ENCODE peak calls at places on chromosomes 1 and 21, in nine cellular contexts. R, V, F, S, E, B, M, I and H are unnamed samples. For H3K27me3 and H3K4me1, the result is how much of the 10 kb centered on the place peaks cover.

GRCh38 chr1:235582130-235582529 is 67.5 kb downstream of the GNG4 start:
- DNase-seq in R (no peak), V (no peak), F (no peak), S (no peak), E (no peak), B (no peak), M (no peak), I (no peak), H (no peak)

GRCh38 chr1:151060241-151061011 is at the start of gene MLLT11:
- DNase-seq in R (peak), V (no peak), F (peak), S (no peak), E (no peak), B (peak), M (peak), I (peak), H (peak)

GRCh38 chr1:112939810-112940209 is 16.2 kb downstream of the SLC16A1 start:
- DNase-seq in R (no peak), V (no peak), F (no peak), S (no peak), E (no peak), B (no peak), M (no peak), I (no peak), H (no peak)

GRCh38 chr1:219518168-219518905 is 94.6 kb downstream of the ZC3H11B start:
- DNase-seq in R (no peak), V (no peak), F (no peak), S (no peak), E (no peak), B (no peak), M (no peak), I (peak), H (no peak)

GRCh38 chr1:25195835-25196234 is 36.5 kb downstream of the SYF2 start:
- DNase-seq in R (no peak), V (no peak), F (no peak), S (no peak), E (no peak), B (no peak), M (no peak), I (no peak), H (peak)

GRCh38 chr1:178465011-178465410 is 31.8 kb downstream of the CLEC20A start:
- DNase-seq in R (no peak), V (no peak), F (no peak), S (no peak), E (no peak), B (no peak), M (no peak), I (peak), H (no peak)

GRCh38 chr1:160204526-160205241 is 500 bp upstream of the PEA15 start:
- DNase-seq in R (no peak), V (no peak), F (peak), S (no peak), E (no peak), B (no peak), M (no peak), I (no peak), H (no peak)

GRCh38 chr1:119115301-119115700 is 25.2 kb downstream of the WARS2 start:
- DNase-seq in R (no peak), V (no peak), F (no peak), S (no peak), E (no peak), B (no peak), M (no peak), I (no peak), H (no peak)

GRCh38 chr1:220873087-220873486 is 6.2 kb upstream of the HLX start:
- DNase-seq in R (no peak), V (no peak), F (no peak), S (no peak), E (no peak), B (no peak), M (no peak), I (no peak), H (no peak)

GRCh38 chr1:40096977-40097782 is at the start of gene PPT1:
- DNase-seq in R (peak), V (peak), F (peak), S (peak), E (peak), B (peak), M (peak), I (peak), H (peak)

GRCh38 chr1:236401698-236402097 is 7.6 kb downstream of the EDARADD start:
- DNase-seq in R (no peak), V (no peak), F (no peak), S (no peak), E (no peak), B (no peak), M (no peak), I (no peak), H (no peak)

GRCh38 chr1:90393025-90393424 is 324.1 kb downstream of the BARHL2 start:
- DNase-seq in R (no peak), V (no peak), F (no peak), S (no peak), E (no peak), B (no peak), M (no peak), I (peak), H (no peak)

GRCh38 chr1:190001187-190001586 is 476.5 kb downstream of the BRINP3 start:
- DNase-seq in R (no peak), V (no peak), F (no peak), S (no peak), E (no peak), B (no peak), M (no peak), I (peak), H (no peak)

GRCh38 chr1:56073614-56074356 is 505.6 kb downstream of the PLPP3 start:
- DNase-seq in R (peak), V (no peak), F (peak), S (peak), E (no peak), B (no peak), M (peak), I (peak), H (peak)

GRCh38 chr1:181179279-181179979 is 90.9 kb downstream of the IER5 start:
- DNase-seq in R (no peak), V (no peak), F (no peak), S (no peak), E (no peak), B (no peak), M (no peak), I (no peak), H (no peak)

GRCh38 chr1:229554886-229555621 is 3.5 kb downstream of the ABCB10 start:
- DNase-seq in R (no peak), V (no peak), F (no peak), S (no peak), E (no peak), B (no peak), M (no peak), I (no peak), H (no peak)

GRCh38 chr1:185769136-185769535 is 34.9 kb downstream of the HMCN1 start:
- DNase-seq in R (no peak), V (no peak), F (no peak), S (no peak), E (no peak), B (no peak), M (no peak), I (no peak), H (no peak)

GRCh38 chr1:111205724-111206070 is 5.3 kb upstream of the DENND2D start:
- DNase-seq in R (no peak), V (no peak), F (no peak), S (no peak), E (no peak), B (no peak), M (no peak), I (peak), H (no peak)

GRCh38 chr1:243257189-243257588 is 1.3 kb downstream of the SDCCAG8 start:
- DNase-seq in R (no peak), V (no peak), F (no peak), S (no peak), E (no peak), B (no peak), M (no peak), I (no peak), H (no peak)

GRCh38 chr1:30775433-30775975 is 17.9 kb upstream of the LAPTM5 start:
- DNase-seq in R (no peak), V (no peak), F (no peak), S (no peak), E (no peak), B (no peak), M (no peak), I (no peak), H (no peak)

GRCh38 chr1:207431508-207431907 is 22.6 kb upstream of the CR2 start:
- DNase-seq in R (no peak), V (no peak), F (no peak), S (no peak), E (no peak), B (no peak), M (no peak), I (no peak), H (no peak)

GRCh38 chr1:25998075-25998761 is 355 bp upstream of the PAFAH2 start:
- DNase-seq in R (peak), V (peak), F (peak), S (peak), E (peak), B (peak), M (peak), I (peak), H (peak)

GRCh38 chr1:160813215-160813614 is 17.2 kb downstream of the LY9 start:
- DNase-seq in R (no peak), V (no peak), F (no peak), S (no peak), E (no peak), B (no peak), M (no peak), I (no peak), H (no peak)

GRCh38 chr1:228393268-228393699 is 13.4 kb downstream of the TRIM11 start:
- DNase-seq in R (no peak), V (no peak), F (no peak), S (no peak), E (peak), B (peak), M (peak), I (peak), H (no peak)

GRCh38 chr1:35783055-35783583 is 13.3 kb upstream of the CLSPN start:
- DNase-seq in R (no peak), V (no peak), F (no peak), S (no peak), E (no peak), B (no peak), M (no peak), I (no peak), H (no peak)

GRCh38 chr1:22527555-22528296 is 35.6 kb upstream of the EPHA8 start:
- DNase-seq in R (no peak), V (no peak), F (no peak), S (no peak), E (peak), B (no peak), M (no peak), I (no peak), H (no peak)

GRCh38 chr1:39933956-39934941 is 20.7 kb upstream of the MFSD2A start:
- DNase-seq in R (peak), V (no peak), F (peak), S (peak), E (peak), B (no peak), M (peak), I (peak), H (peak)

GRCh38 chr1:75845576-75845975 is 48.9 kb downstream of the MSH4 start:
- DNase-seq in R (no peak), V (no peak), F (no peak), S (no peak), E (no peak), B (no peak), M (no peak), I (no peak), H (no peak)

GRCh38 chr1:5993553-5994510 is 1.6 kb upstream of the NPHP4 start:
- DNase-seq in R (no peak), V (no peak), F (peak), S (no peak), E (peak), B (no peak), M (no peak), I (no peak), H (peak)

GRCh38 chr1:26399034-26399433 is 11.6 kb upstream of the LIN28A start:
- DNase-seq in R (no peak), V (no peak), F (no peak), S (no peak), E (no peak), B (no peak), M (no peak), I (no peak), H (no peak)

GRCh38 chr1:175207971-175208370 is 15.4 kb upstream of the KIAA0040 start:
- DNase-seq in R (no peak), V (no peak), F (no peak), S (no peak), E (no peak), B (no peak), M (no peak), I (no peak), H (no peak)

GRCh38 chr21:32456497-32456918 is 44.0 kb downstream of the EVA1C start:
- DNase-seq in R (no peak), V (no peak), F (no peak), S (no peak), E (no peak), B (no peak), M (peak), I (peak), H (no peak)

GRCh38 chr1:59779949-59780348 is 34.8 kb upstream of the HOOK1 start:
- DNase-seq in R (no peak), V (no peak), F (no peak), S (no peak), E (no peak), B (peak), M (no peak), I (no peak), H (no peak)

GRCh38 chr1:151147685-151148084 is 1.3 kb upstream of the SEMA6C start:
- DNase-seq in R (no peak), V (no peak), F (no peak), S (no peak), E (no peak), B (no peak), M (no peak), I (no peak), H (no peak)

GRCh38 chr1:1908506-1908791 is 6.6 kb upstream of the CALML6 start:
- DNase-seq in R (no peak), V (no peak), F (no peak), S (no peak), E (no peak), B (no peak), M (no peak), I (no peak), H (no peak)
- H3K27ac ChIP-seq in R (peak), V (no peak), F (peak), S (peak), E (peak), B (peak), M (peak), I (peak), H (peak)

DNA sequence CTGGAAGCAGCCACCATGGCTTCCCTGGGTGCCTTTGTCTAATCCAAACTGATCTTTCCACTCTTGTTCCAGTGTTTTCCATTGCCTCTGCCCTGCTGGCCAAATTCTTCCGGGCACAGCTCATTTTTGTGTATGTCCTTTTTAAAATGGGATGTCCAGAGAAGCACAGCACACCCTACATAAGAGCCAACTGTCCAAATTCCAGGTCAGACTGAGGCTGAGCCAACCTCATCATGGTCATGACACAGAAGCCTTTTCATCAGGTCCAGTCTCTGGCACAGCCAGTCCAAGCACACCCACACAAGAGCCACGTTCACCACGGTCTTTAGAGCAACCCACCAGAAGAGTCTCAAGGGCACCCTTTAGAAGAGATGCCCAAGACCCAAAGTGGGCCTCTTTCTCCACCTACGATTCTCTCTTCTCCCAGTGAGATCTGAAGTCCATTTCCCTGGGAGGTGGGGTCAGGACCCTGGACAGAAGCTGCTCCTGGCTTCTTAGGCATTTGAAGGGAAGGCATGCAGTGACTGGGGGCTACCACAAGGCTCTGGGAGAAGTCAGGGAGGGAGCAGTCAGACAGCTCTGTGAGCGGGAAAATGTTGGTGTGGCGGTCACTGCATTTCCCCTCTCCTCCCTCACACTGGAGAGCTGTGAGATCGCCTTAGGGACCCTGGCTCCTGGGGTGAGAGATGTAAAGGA is 53.2 kb downstream of the SYT2 start:
- DNase-seq in R (no peak), V (peak), F (no peak), S (no peak), E (no peak), B (peak), M (no peak), I (peak), H (no peak)
- H3K27me3 ChIP-seq in R (under half), V (under half), F (under half), S (under half), E (under half), B (under half), M (under half), I (half or more), H (under half)

DNA sequence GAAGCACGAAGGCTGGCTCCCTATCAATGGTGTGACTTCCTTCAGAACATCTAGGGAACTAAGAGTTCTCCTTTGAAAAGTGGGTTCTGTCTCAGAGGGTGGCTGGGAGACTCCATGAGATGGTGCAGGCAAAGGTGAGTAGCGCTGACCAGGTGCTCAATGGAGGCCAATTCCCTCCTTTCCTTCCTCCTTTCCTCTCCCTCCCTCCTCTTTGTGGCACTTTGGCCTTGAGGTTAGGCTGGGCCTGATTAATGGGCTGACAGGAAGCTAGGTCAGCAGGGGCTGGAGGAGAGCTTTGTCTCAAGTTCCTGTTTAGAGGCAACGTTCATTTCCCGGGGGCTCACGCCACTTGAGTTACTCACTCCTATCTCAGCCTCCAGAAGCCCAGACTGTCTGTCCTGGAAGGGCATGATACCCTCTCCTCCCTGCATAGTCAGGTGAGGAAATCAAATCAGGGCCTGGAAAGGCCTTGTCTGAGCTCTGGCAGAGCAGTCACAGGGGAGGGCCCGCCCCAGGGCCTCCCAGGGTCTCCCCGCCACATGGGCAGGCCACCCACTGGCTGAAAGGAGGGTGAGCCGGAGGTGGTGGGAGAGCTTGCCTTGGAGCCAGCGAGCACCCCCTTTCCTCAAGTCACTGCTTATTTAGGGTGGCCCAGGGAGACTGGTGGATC is 58.4 kb upstream of the SSBP3 start:
- DNase-seq in R (no peak), V (no peak), F (no peak), S (no peak), E (peak), B (no peak), M (no peak), I (peak), H (no peak)
- H3K4me1 ChIP-seq in R (under half), V (under half), F (under half), S (under half), E (under half), B (under half), M (under half), I (under half), H (under half)

GRCh38 chr1:173866462-173866861 is 1.3 kb downstream of the GAS5 start:
- DNase-seq in R (no peak), V (no peak), F (no peak), S (no peak), E (no peak), B (no peak), M (no peak), I (no peak), H (no peak)

GRCh38 chr1:173865468-173866164 is 2.2 kb downstream of the GAS5 start:
- DNase-seq in R (no peak), V (no peak), F (no peak), S (no peak), E (no peak), B (no peak), M (no peak), I (no peak), H (no peak)

GRCh38 chr1:173863224-173864151 is 4.3 kb downstream of the GAS5 start:
- DNase-seq in R (no peak), V (no peak), F (no peak), S (no peak), E (no peak), B (no peak), M (no peak), I (no peak), H (no peak)

GRCh38 chr1:173862769-173863223 is 5.0 kb downstream of the GAS5 start:
- DNase-seq in R (no peak), V (no peak), F (no peak), S (no peak), E (no peak), B (no peak), M (no peak), I (no peak), H (no peak)

DNA sequence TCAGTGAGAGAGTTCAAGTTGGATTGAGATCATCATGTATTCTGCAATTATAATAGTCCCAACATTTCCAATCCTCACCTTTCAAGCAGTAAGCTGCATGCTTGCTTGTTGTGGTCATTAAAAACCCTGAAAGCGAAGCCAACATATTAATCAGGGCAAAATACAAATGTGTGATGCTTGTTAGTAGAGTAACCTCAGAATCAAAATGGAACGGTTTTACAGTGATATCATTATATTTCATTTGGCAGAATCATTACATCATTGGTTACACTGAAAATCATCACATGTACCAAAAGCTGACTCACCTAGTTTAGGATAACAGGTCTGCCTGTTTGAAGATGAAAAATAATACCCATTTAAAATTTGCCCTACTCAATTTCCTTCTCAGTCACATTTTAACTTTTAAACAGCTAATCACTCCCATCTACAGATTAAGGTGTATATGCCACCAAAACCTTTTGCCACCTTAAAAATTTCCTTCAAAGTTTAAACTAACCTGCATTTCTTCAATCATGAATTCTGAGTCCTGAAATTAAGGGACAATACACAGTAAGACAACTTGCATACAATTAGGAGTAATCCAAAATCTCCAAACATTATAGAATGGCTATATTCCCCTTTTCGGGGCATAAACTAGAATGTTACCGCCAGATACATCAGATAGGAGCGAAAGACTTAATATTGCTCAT is 3.5 kb downstream of the GAS5 start:
- DNase-seq in R (no peak), V (no peak), F (no peak), S (no peak), E (no peak), B (no peak), M (no peak), I (peak), H (no peak)
- H3K27ac ChIP-seq in R (no peak), V (no peak), F (no peak), S (no peak), E (no peak), B (peak), M (no peak), I (no peak), H (no peak)